ENCODE peak calls at places on chromosome 11, in four cellular contexts. E is effector memory CD4-positive, alpha-beta T cell; J is pancreas; R is SJSA1. H is an unnamed sample.
A peak's percentile ranks its signal among the peaks of the same experiment; 100 is the strongest.

GRCh38 chr11:2102132-2102882 is 36.9 kb downstream of the IGF2 start:
- DNase-seq in E (no peak), J (no peak), R (no peak), H (no peak)

GRCh38 chr11:2534957-2535672 is 90.3 kb downstream of the KCNQ1 start:
- DNase-seq in E (no peak), J (no peak), R (no peak), H (peak; percentile 40)

GRCh38 chr11:11607772-11608171 is 14.0 kb downstream of the GALNT18 start:
- DNase-seq in E (no peak), J (no peak), R (no peak), H (no peak)

GRCh38 chr11:68092411-68092810 is 28.8 kb downstream of the CHKA start:
- DNase-seq in E (no peak), J (no peak), R (no peak), H (no peak)

GRCh38 chr11:47714554-47715081 is 551 bp downstream of the AGBL2 start:
- DNase-seq in E (no peak), J (peak; percentile 17), R (no peak), H (peak; percentile 21)

GRCh38 chr11:105598371-105598770 is 11.5 kb upstream of the GRIA4 start:
- DNase-seq in E (no peak), J (no peak), R (no peak), H (no peak)

GRCh38 chr11:43547411-43547718 is 133.2 kb upstream of the HSD17B12 start:
- DNase-seq in E (no peak), J (peak; percentile 10), R (no peak), H (no peak)

GRCh38 chr11:66266378-66267038 is 1.9 kb upstream of the RAB1B start:
- DNase-seq in E (no peak), J (peak; percentile 45), R (no peak), H (no peak)

GRCh38 chr11:125108469-125108868 is 3.0 kb downstream of the TMEM218 start:
- DNase-seq in E (no peak), J (no peak), R (no peak), H (no peak)

GRCh38 chr11:101477926-101478325 is 105.9 kb downstream of the TRPC6 start:
- DNase-seq in E (no peak), J (no peak), R (no peak), H (no peak)

GRCh38 chr11:1749020-1749758 is 1.2 kb downstream of the IFITM10 start:
- DNase-seq in E (no peak), J (no peak), R (peak; percentile 21), H (no peak)

GRCh38 chr11:65789230-65790103 is 2.6 kb downstream of the OVOL1 start:
- DNase-seq in E (no peak), J (no peak), R (no peak), H (no peak)

GRCh38 chr11:13224324-13224723 is 53.3 kb upstream of the BMAL1 start:
- DNase-seq in E (no peak), J (no peak), R (no peak), H (no peak)

GRCh38 chr11:7606496-7606895 is 66.8 kb downstream of the CYB5R2 start:
- DNase-seq in E (no peak), J (no peak), R (no peak), H (no peak)

GRCh38 chr11:7604331-7604973 is 68.8 kb downstream of the CYB5R2 start:
- DNase-seq in E (no peak), J (no peak), R (no peak), H (no peak)

GRCh38 chr11:7603031-7603781 is 70.1 kb downstream of the CYB5R2 start:
- DNase-seq in E (no peak), J (no peak), R (no peak), H (no peak)

GRCh38 chr11:7609015-7609414 is 64.3 kb downstream of the CYB5R2 start:
- DNase-seq in E (no peak), J (no peak), R (no peak), H (no peak)

DNA sequence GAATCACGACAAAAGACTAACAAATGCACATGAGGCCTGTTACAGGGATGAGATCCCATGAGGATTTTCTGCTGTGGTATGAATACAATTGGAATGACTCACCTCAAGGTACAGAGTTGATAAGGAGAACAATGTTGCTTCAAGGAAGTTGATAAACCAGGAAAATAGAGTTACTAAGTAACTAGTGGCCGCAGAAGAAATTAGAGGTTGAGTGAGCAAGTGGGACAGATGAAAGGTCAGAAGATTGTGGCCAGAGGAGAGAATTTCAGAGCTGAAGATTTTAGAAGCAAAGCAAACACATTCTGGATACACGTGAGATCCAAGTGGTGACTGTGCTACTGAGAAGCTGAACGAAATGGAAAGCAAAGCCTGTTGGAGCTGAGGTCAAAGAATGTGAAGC is 67.8 kb downstream of the CYB5R2 start:
- DNase-seq in E (no peak), J (no peak), R (no peak), H (no peak)
- H3K27ac ChIP-seq in E (no peak overlapping the region), J (peak overlapping the region; percentile 70), R (no peak overlapping the region), H (peak overlapping the region; percentile 24)

DNA sequence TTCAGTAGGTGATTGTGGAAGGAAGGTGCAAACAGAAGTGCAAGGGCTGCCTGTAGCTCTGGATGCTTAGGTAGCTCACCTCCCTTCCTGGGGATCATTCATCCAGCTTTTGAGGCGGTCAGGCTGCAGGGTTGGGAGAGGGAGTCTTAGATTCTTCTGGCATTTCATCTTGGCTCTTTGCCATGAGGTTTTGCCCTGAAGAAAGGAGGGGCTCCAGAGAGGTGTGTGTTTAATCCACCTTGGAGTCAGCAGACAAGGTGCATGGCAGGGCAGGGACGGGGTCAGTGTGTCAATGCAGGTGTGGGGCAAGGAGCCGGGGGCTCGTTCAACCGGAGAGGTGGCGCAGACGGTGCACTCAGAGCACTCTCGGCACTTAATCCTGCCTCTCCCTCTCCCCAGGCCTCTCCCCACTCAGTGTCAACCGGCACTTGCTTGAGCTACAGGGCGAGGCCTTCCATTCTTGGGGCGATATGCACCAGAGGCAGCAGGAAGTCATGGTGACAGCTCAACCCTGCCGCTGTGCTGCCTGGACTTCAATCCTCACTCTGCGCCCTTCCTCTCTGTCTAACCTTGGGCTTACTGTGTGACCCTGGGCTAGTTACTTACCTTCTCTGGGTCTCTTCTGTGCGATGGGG is 7.2 kb downstream of the ADAMTS15 start:
- DNase-seq in E (no peak), J (no peak), R (no peak), H (peak; percentile 57)
- H3K27me3 ChIP-seq in E (no peaks in the 10 kb centered on the region), J (no peaks in the 10 kb centered on the region), R (no peaks in the 10 kb centered on the region), H (no peaks in the 10 kb centered on the region)

DNA sequence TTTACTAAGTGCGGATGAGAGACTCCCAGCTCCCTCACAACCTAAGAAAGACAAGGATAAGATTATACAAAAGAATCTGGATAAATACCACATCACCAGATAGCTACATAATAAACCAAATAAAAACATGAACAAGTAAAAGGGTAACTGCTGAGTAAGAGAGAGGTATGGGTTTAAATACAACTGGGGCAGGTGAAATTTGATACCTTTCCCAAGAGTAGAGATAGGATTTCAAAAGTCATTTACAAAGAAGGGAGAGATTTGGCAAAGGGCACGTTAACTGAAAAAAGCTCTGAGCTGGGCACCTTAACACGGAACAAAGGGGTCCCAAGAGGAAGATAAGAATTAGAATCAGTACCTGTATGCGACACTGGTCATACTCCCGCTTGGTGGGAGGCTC is 1.7 kb downstream of the UBXN1 start:
- DNase-seq in E (no peak), J (no peak), R (no peak), H (no peak)
- H3K4me3 ChIP-seq in E (no peak overlapping the region), J (no peak overlapping the region), R (no peak overlapping the region), H (no peak overlapping the region)

DNA sequence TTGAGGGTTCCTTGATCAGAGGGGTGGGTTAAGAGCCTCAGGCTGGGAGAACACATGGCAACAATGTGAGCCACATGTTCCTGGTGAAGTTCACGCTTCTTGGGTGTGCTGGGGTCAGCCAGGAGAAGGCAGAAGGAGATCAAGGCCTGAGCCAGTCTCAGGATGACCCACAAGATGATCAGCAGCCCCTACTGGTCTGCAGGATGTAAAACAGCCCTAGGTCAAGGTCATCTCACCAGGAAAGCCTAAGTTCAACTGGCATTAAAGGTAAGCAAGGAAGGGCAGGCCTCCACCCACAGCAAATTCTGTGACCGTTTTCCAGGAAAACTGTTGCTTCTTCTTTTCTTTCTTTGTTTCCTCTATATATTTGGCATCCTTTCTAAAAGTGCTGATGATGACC is 156.7 kb upstream of the KIRREL3 start:
- DNase-seq in E (no peak), J (no peak), R (no peak), H (no peak)
- H3K27ac ChIP-seq in E (no peak overlapping the region), J (no peak overlapping the region), R (no peak overlapping the region), H (no peak overlapping the region)

DNA sequence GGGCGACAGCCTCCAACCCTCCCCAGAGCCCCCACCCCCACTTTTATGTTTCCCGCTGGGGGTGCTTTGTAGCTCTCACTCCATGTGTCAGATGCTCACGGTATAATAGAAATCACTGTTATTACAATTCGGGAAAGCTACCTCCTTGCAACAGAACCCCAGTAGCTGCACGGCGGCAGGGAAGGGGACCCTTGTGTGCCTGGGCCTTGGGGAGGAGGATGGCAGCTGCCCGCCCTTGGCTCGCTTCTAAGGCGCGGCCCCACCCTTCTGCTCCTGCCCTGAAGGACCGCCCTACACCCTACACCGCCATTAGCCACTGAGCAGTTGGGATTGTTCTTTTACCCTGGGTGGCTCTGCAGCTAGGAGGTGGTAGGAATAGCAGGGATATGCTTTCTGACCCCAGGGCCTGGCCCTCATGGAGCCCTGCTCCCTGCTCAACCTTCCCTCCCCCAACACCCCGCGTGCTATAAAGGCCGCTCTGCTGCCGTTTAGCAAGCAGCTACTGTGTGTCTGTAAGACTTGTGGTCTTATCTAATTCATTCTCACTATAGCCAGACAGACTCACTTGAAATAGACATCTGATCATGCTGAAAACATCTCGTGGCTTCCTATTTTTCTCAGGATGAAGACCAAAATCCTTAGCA is 219.7 kb downstream of the CEP164 start:
- DNase-seq in E (no peak), J (no peak), R (no peak), H (no peak)
- H3K27me3 ChIP-seq in E (peaks cover 4% of the 10 kb centered on the region), J (no peaks in the 10 kb centered on the region), R (no peaks in the 10 kb centered on the region), H (no peaks in the 10 kb centered on the region)

DNA sequence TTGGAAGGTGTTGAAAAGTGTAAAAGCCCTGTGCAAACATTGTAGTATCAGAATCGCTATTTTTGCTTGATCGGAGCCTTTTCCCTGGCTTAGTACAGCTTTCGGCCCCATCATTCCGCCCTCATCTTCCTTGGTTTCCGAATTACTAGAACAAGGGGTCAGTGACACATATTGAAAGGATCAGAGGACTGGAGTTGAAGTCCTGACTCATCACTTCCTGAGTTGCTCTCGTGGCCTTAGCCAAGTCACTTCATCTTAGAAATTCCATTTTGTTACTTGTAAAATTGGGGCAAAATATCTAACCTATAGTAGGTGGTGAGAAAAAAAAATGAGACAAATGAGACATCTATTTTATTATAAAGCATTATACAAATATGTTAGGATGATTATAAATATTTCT is 375.0 kb downstream of the NTM start:
- DNase-seq in E (no peak), J (no peak), R (no peak), H (no peak)
- H3K4me3 ChIP-seq in E (no peak overlapping the region), J (no peak overlapping the region), R (no peak overlapping the region), H (no peak overlapping the region)

H was measured in Peyer's patch.